ENCODE peak calls at places on chromosomes 7 and 10, in eight cellular contexts. C, H, E, I, J, G, T and D are unnamed samples.
A peak's percentile ranks its signal among the peaks of the same experiment; 100 is the strongest.

GRCh38 chr10:93475871-93476270 is 6.3 kb downstream of the MYOF start:
- DNase-seq in C (no peak), H (no peak), E (no peak), I (peak; percentile 85), J (no peak), G (peak; percentile 70), T (no peak), D (peak; percentile 80)

GRCh38 chr10:130301026-130301892 is 165.1 kb downstream of the GLRX3 start:
- DNase-seq in C (peak; percentile 59), H (no peak), E (peak; percentile 11), I (no peak), J (no peak), G (peak; percentile 89), T (no peak), D (no peak)

GRCh38 chr7:133649593-133649992 is 396.7 kb downstream of the EXOC4 start:
- DNase-seq in C (no peak), H (no peak), E (no peak), I (no peak), J (no peak), G (no peak), T (no peak), D (no peak)

GRCh38 chr10:48800283-48800675 is 115.6 kb downstream of the WDFY4 start:
- DNase-seq in C (no peak), H (peak; percentile 76), E (no peak), I (no peak), J (no peak), G (no peak), T (no peak), D (no peak)

GRCh38 chr10:119803264-119803663 is 69.4 kb downstream of the MCMBP start:
- DNase-seq in C (no peak), H (no peak), E (no peak), I (peak; percentile 67), J (no peak), G (peak; percentile 52), T (no peak), D (peak; percentile 5)

GRCh38 chr10:111974325-111974724 is 209.2 kb downstream of the GPAM start:
- DNase-seq in C (no peak), H (no peak), E (no peak), I (no peak), J (no peak), G (no peak), T (no peak), D (no peak)

GRCh38 chr10:103666109-103666508 is 172.6 kb downstream of the NEURL1 start:
- DNase-seq in C (no peak), H (peak; percentile 24), E (no peak), I (peak; percentile 42), J (no peak), G (no peak), T (no peak), D (peak; percentile 50)

GRCh38 chr10:129617768-129618167 is 150.7 kb downstream of the MGMT start:
- DNase-seq in C (no peak), H (no peak), E (no peak), I (no peak), J (no peak), G (no peak), T (no peak), D (no peak)

GRCh38 chr7:110804501-110804900 is 286.4 kb upstream of the LRRN3 start:
- DNase-seq in C (no peak), H (no peak), E (no peak), I (no peak), J (no peak), G (no peak), T (no peak), D (no peak)

GRCh38 chr7:48786951-48787350 is 137.4 kb upstream of the CDC14C start:
- DNase-seq in C (no peak), H (no peak), E (no peak), I (no peak), J (no peak), G (no peak), T (no peak), D (peak; percentile 11)

GRCh38 chr7:135035252-135035651 is 48.9 kb downstream of the AGBL3 start:
- DNase-seq in C (no peak), H (no peak), E (no peak), I (no peak), J (no peak), G (no peak), T (no peak), D (no peak)

GRCh38 chr10:51896849-51897248 is 197.5 kb upstream of the CSTF2T start:
- DNase-seq in C (no peak), H (no peak), E (no peak), I (peak; percentile 13), J (no peak), G (peak; percentile 66), T (peak; percentile 44), D (peak; percentile 58)